ENCODE peak calls at places on chromosome 13, in six cellular contexts. A is activated CD8-positive, alpha-beta T cell treated with anti-CD3 and anti-CD28 coated beads for 36 hours; R is choroid plexus epithelial cell; N is cardiac muscle cell; F is mesothelial cell of epicardium; E is cardiac fibroblast. D is an unnamed sample.

GRCh38 chr13:50740052-50740741 is 103.3 kb downstream of the DLEU7 start:
- DNase-seq in F (no peak), N (no peak), E (no peak), R (peak; percentile 24), A (no peak), D (no peak)

GRCh38 chr13:25190256-25190655 is 18.2 kb upstream of the AMER2 start:
- DNase-seq in A (no peak), N (no peak), R (no peak), F (no peak), E (no peak), D (no peak)

GRCh38 chr13:98293103-98293502 is 116.0 kb upstream of the RNF113B start:
- DNase-seq in F (no peak), E (no peak), N (no peak), R (no peak), A (no peak), D (no peak)

GRCh38 chr13:83940742-83941141 is 58.5 kb upstream of the SLITRK1 start:
- DNase-seq in R (no peak), N (peak; percentile 11), E (peak; percentile 4), F (no peak), A (no peak), D (no peak)

GRCh38 chr13:46345400-46345799 is 41.7 kb downstream of the RUBCNL start:
- DNase-seq in R (no peak), A (no peak), E (no peak), F (no peak), N (peak; percentile 28), D (no peak)

GRCh38 chr13:42181381-42181953 is 90.5 kb upstream of the AKAP11 start:
- DNase-seq in A (no peak), R (peak; percentile 41), E (peak; percentile 33), N (peak; percentile 6), F (no peak), D (peak; percentile 8)

GRCh38 chr13:111954681-111955411 is 112.1 kb upstream of the SOX1 start:
- DNase-seq in R (no peak), E (no peak), A (no peak), N (no peak), F (no peak), D (no peak)

GRCh38 chr13:42039946-42040729 is 8.3 kb upstream of the DGKH start:
- DNase-seq in A (peak; percentile 85), R (peak; percentile 90), E (peak; percentile 94), F (peak; percentile 85), N (peak; percentile 94), D (peak; percentile 97)

GRCh38 chr13:36102721-36103120 is 28.5 kb downstream of the DCLK1 start:
- DNase-seq in E (no peak), R (no peak), F (no peak), N (no peak), A (no peak), D (no peak)

GRCh38 chr13:32964987-32965386 is 51.2 kb upstream of the KL start:
- DNase-seq in R (no peak), E (no peak), A (no peak), N (no peak), F (no peak), D (no peak)

GRCh38 chr13:26656919-26657318 is 99.4 kb downstream of the WASF3 start:
- DNase-seq in A (no peak), R (peak; percentile 70), E (peak; percentile 56), N (peak; percentile 50), F (no peak), D (no peak)

GRCh38 chr13:21933001-21933400 is 262.1 kb downstream of the FGF9 start:
- DNase-seq in F (no peak), E (no peak), R (no peak), A (no peak), N (no peak), D (no peak)

GRCh38 chr13:35518337-35518736 is 41.8 kb upstream of the MAB21L1 start:
- DNase-seq in F (no peak), E (no peak), A (no peak), N (peak; percentile 3), R (peak; percentile 9), D (no peak)

GRCh38 chr13:40640845-40641458 is 25.5 kb downstream of the FOXO1 start:
- DNase-seq in N (no peak), A (peak; percentile 65), R (no peak), E (no peak), F (no peak), D (no peak)

GRCh38 chr13:67367385-67367784 is 137.2 kb upstream of the PCDH9 start:
- DNase-seq in A (no peak), R (peak; percentile 38), F (no peak), N (peak; percentile 13), E (no peak), D (no peak)

GRCh38 chr13:50318887-50319286 is 303.6 kb downstream of the KCNRG start:
- DNase-seq in E (no peak), F (no peak), A (no peak), N (no peak), R (no peak), D (no peak)

GRCh38 chr13:106520205-106521004 is 15.1 kb downstream of the EFNB2 start:
- DNase-seq in R (peak; percentile 76), E (peak; percentile 55), A (no peak), F (no peak), N (peak; percentile 60), D (no peak)
- TF ChIP-seq CTCF in R (peak; percentile 59), E (peak; percentile 41), A (no peak), F (no peak), N (peak; percentile 53), D (no peak)

GRCh38 chr13:87274209-87274819 is 396.9 kb upstream of the SLITRK5 start:
- DNase-seq in A (peak; percentile 53), R (peak; percentile 80), N (peak; percentile 51), E (peak; percentile 43), F (peak; percentile 54), D (peak; percentile 18)

GRCh38 chr13:87280139-87280538 is 391.0 kb upstream of the SLITRK5 start:
- DNase-seq in N (no peak), R (peak; percentile 25), A (no peak), F (no peak), E (no peak), D (no peak)
- TF ChIP-seq CTCF in N (no peak), R (no peak), A (no peak), F (no peak), E (no peak), D (no peak)

GRCh38 chr13:62358646-62358932 is 942.9 kb upstream of the PCDH20 start:
- DNase-seq in E (no peak), R (no peak), F (no peak), A (no peak), N (no peak), D (no peak)

GRCh38 chr13:62360609-62361008 is 945.0 kb upstream of the PCDH20 start:
- DNase-seq in A (no peak), N (no peak), E (no peak), R (no peak), F (no peak), D (no peak)

GRCh38 chr13:62356977-62357376 is 941.3 kb upstream of the PCDH20 start:
- DNase-seq in E (no peak), R (no peak), N (no peak), A (no peak), F (no peak), D (no peak)

DNA sequence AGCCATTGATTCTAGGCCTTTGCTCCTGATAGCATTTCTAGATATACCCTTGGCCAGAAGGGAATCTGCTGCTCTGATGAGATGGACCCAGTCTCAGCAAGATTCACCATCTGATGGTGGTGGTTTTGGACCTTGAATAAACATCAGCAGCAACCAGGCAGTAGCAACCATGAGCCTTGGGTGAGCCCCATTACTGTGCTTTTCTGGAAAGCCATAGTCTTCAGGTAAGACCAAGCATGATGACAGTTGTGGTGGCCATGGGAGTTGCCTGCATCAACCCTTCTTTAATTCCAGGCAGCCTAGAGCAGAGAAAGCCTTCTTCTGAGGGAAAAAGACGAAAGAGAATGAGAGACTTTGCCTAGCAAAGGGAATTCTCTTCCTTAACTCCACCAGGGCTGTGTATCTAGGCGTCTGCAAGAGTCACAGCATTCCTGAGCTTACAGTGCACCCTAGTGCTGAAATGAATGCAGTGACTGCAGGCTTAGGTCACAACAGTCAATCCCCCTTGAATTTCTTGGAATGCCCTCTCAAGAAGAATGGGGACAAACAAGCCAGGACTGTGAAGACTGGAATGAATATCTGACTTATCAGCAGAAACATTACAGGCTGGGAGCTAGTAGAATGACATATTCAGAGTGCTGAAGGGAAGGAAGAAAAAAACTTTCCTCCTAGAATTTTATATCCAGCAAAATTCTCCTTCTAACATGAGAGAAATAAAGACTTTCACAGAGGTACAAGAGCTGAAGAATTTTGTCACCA is 942.4 kb upstream of the PCDH20 start:
- DNase-seq in R (peak; percentile 83), E (peak; percentile 61), A (no peak), F (no peak), N (peak; percentile 56), D (peak; percentile 10)
- TF ChIP-seq CTCF in R (peak; percentile 83), E (peak; percentile 7), A (no peak), F (no peak), N (peak; percentile 45), D (peak; percentile 49)

GRCh38 chr13:94968040-94968756 is 255.9 kb upstream of the SOX21 start:
- DNase-seq in A (peak; percentile 12), R (no peak), N (peak; percentile 7), F (peak; percentile 51), E (peak; percentile 14), D (peak; percentile 34)
- TF ChIP-seq CTCF in A (no peak), R (no peak), N (no peak), F (no peak), E (no peak), D (no peak)

DNA sequence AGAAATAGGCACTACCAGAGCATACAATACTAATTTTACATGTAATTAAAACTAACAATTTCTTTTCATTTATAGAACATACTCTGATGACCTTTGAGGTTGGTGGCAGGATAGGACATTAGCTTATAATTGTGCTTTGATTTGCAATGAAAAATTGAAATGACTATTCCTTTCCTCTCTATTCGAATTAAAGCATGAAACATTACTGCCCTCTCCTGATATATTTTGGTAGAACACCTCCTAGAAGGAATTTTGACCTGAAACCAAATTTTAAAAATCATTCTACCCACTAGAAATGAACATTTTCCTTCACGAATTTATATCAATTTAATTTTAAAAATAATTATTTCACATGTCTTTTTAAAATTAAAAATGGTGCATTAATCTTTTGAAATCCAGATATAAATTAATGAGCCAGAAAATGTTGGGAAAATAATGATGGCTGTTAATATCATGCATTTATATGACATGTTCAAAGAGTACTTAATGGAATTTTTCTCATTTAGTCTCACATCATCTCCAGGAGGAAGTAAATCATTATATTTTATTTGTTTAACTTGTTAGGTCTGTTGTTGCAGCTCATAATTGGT is 556.3 kb upstream of the ARGLU1 start:
- DNase-seq in A (no peak), N (peak; percentile 33), F (no peak), R (peak; percentile 43), E (peak; percentile 10), D (no peak)
- TF ChIP-seq CTCF in A (peak; percentile 11), N (peak; percentile 48), F (peak; percentile 72), R (peak; percentile 59), E (peak; percentile 24), D (no peak)

GRCh38 chr13:113077953-113078894 is 27.4 kb upstream of the F7 start:
- DNase-seq in N (no peak), E (no peak), A (no peak), F (no peak), R (no peak), D (no peak)

GRCh38 chr13:113080901-113081521 is 24.6 kb upstream of the F7 start:
- DNase-seq in N (no peak), R (no peak), F (no peak), E (no peak), A (no peak), D (no peak)

GRCh38 chr13:113077566-113077952 is 28.0 kb upstream of the F7 start:
- DNase-seq in N (no peak), E (no peak), F (no peak), A (no peak), R (no peak), D (no peak)

GRCh38 chr13:113080361-113080831 is 25.2 kb upstream of the F7 start:
- DNase-seq in F (no peak), R (no peak), E (no peak), N (no peak), A (no peak), D (no peak)

GRCh38 chr13:113078895-113079720 is 26.5 kb upstream of the F7 start:
- DNase-seq in N (no peak), E (no peak), A (no peak), F (no peak), R (no peak), D (no peak)
- TF ChIP-seq CTCF in N (no peak), E (no peak), A (no peak), F (no peak), R (no peak), D (no peak)

D was measured in GM13976.